ENCODE peak calls at places on chromosomes 16 and 17, in nine cellular contexts. One of them, this sample, is unnamed.

GRCh38 chr17:83162035-83162745 is 82.8 kb downstream of the METRNL start:
- DNase-seq in tibial nerve: no peak
- DNase-seq in HEK293T: no peak
- DNase-seq in CD14-positive monocyte: peak; percentile 37
- DNase-seq in midbrain: no peak
- DNase-seq in NCI-H69: no peak
- DNase-seq in effector memory CD8-positive, alpha-beta T cell: no peak
- DNase-seq in stimulated activated CD4-positive, alpha-beta T cell treated with anti-CD3 and anti-CD28 coated beads, Interleukin-4, amount 100 ng/mL, for 1 hour: no peak
- DNase-seq in prostate gland: no peak
- DNase-seq in this sample: no peak

GRCh38 chr17:56886288-56886721 is 27.5 kb downstream of the TRIM25 start:
- DNase-seq in tibial nerve: no peak
- DNase-seq in HEK293T: no peak
- DNase-seq in prostate gland: no peak
- DNase-seq in CD14-positive monocyte: no peak
- DNase-seq in effector memory CD8-positive, alpha-beta T cell: no peak
- DNase-seq in stimulated activated CD4-positive, alpha-beta T cell treated with anti-CD3 and anti-CD28 coated beads, Interleukin-4, amount 100 ng/mL, for 1 hour: no peak
- DNase-seq in NCI-H69: no peak
- DNase-seq in midbrain: no peak
- DNase-seq in this sample: no peak

GRCh38 chr16:82694239-82694874 is 67.6 kb downstream of the CDH13 start:
- DNase-seq in effector memory CD8-positive, alpha-beta T cell: no peak
- DNase-seq in NCI-H69: no peak
- DNase-seq in stimulated activated CD4-positive, alpha-beta T cell treated with anti-CD3 and anti-CD28 coated beads, Interleukin-4, amount 100 ng/mL, for 1 hour: no peak
- DNase-seq in CD14-positive monocyte: no peak
- DNase-seq in prostate gland: no peak
- DNase-seq in tibial nerve: no peak
- DNase-seq in midbrain: no peak
- DNase-seq in HEK293T: no peak
- DNase-seq in this sample: no peak

GRCh38 chr17:79581306-79581932 is 29.4 kb downstream of the RBFOX3 start:
- DNase-seq in tibial nerve: no peak
- DNase-seq in midbrain: no peak
- DNase-seq in HEK293T: no peak
- DNase-seq in NCI-H69: peak; percentile 15
- DNase-seq in stimulated activated CD4-positive, alpha-beta T cell treated with anti-CD3 and anti-CD28 coated beads, Interleukin-4, amount 100 ng/mL, for 1 hour: no peak
- DNase-seq in prostate gland: no peak
- DNase-seq in CD14-positive monocyte: no peak
- DNase-seq in effector memory CD8-positive, alpha-beta T cell: no peak
- DNase-seq in this sample: no peak

GRCh38 chr17:57985675-57985974 is 2.4 kb downstream of the VEZF1 start:
- DNase-seq in NCI-H69: peak; percentile 78
- DNase-seq in effector memory CD8-positive, alpha-beta T cell: no peak
- DNase-seq in tibial nerve: no peak
- DNase-seq in CD14-positive monocyte: no peak
- DNase-seq in HEK293T: no peak
- DNase-seq in midbrain: no peak
- DNase-seq in prostate gland: no peak
- DNase-seq in stimulated activated CD4-positive, alpha-beta T cell treated with anti-CD3 and anti-CD28 coated beads, Interleukin-4, amount 100 ng/mL, for 1 hour: no peak
- DNase-seq in this sample: no peak

GRCh38 chr17:74833501-74834361 is 26.0 kb downstream of the GRIN2C start:
- DNase-seq in NCI-H69: peak; percentile 71
- DNase-seq in CD14-positive monocyte: peak; percentile 67
- DNase-seq in effector memory CD8-positive, alpha-beta T cell: no peak
- DNase-seq in stimulated activated CD4-positive, alpha-beta T cell treated with anti-CD3 and anti-CD28 coated beads, Interleukin-4, amount 100 ng/mL, for 1 hour: no peak
- DNase-seq in tibial nerve: no peak
- DNase-seq in midbrain: no peak
- DNase-seq in HEK293T: no peak
- DNase-seq in prostate gland: no peak
- DNase-seq in this sample: peak; percentile 76

GRCh38 chr16:28846080-28846932 is at the start of gene TUFM:
- DNase-seq in prostate gland: peak; percentile 97
- DNase-seq in NCI-H69: peak; percentile 99
- DNase-seq in tibial nerve: peak; percentile 93
- DNase-seq in CD14-positive monocyte: peak; percentile 97
- DNase-seq in stimulated activated CD4-positive, alpha-beta T cell treated with anti-CD3 and anti-CD28 coated beads, Interleukin-4, amount 100 ng/mL, for 1 hour: peak; percentile 98
- DNase-seq in effector memory CD8-positive, alpha-beta T cell: peak; percentile 97
- DNase-seq in midbrain: peak; percentile 99
- DNase-seq in HEK293T: peak; percentile 96
- DNase-seq in this sample: peak; percentile 97

GRCh38 chr17:31907342-31907975 is 6.0 kb upstream of the UTP6 start:
- DNase-seq in NCI-H69: peak; percentile 52
- DNase-seq in midbrain: no peak
- DNase-seq in effector memory CD8-positive, alpha-beta T cell: no peak
- DNase-seq in tibial nerve: no peak
- DNase-seq in stimulated activated CD4-positive, alpha-beta T cell treated with anti-CD3 and anti-CD28 coated beads, Interleukin-4, amount 100 ng/mL, for 1 hour: no peak
- DNase-seq in HEK293T: no peak
- DNase-seq in CD14-positive monocyte: no peak
- DNase-seq in prostate gland: peak; percentile 50
- DNase-seq in this sample: no peak

GRCh38 chr17:80381416-80381923 is 33.5 kb upstream of the ENDOV start:
- DNase-seq in NCI-H69: no peak
- DNase-seq in midbrain: no peak
- DNase-seq in prostate gland: no peak
- DNase-seq in HEK293T: no peak
- DNase-seq in effector memory CD8-positive, alpha-beta T cell: no peak
- DNase-seq in CD14-positive monocyte: no peak
- DNase-seq in tibial nerve: no peak
- DNase-seq in stimulated activated CD4-positive, alpha-beta T cell treated with anti-CD3 and anti-CD28 coated beads, Interleukin-4, amount 100 ng/mL, for 1 hour: no peak
- DNase-seq in this sample: no peak

GRCh38 chr17:226773-227580 is 45.5 kb upstream of the DOC2B start:
- DNase-seq in CD14-positive monocyte: peak; percentile 45
- DNase-seq in effector memory CD8-positive, alpha-beta T cell: no peak
- DNase-seq in HEK293T: no peak
- DNase-seq in tibial nerve: no peak
- DNase-seq in NCI-H69: no peak
- DNase-seq in prostate gland: no peak
- DNase-seq in midbrain: peak; percentile 22
- DNase-seq in stimulated activated CD4-positive, alpha-beta T cell treated with anti-CD3 and anti-CD28 coated beads, Interleukin-4, amount 100 ng/mL, for 1 hour: no peak
- DNase-seq in this sample: no peak

GRCh38 chr16:13559624-13560023 is 360.3 kb upstream of the ERCC4 start:
- DNase-seq in stimulated activated CD4-positive, alpha-beta T cell treated with anti-CD3 and anti-CD28 coated beads, Interleukin-4, amount 100 ng/mL, for 1 hour: no peak
- DNase-seq in tibial nerve: no peak
- DNase-seq in prostate gland: no peak
- DNase-seq in effector memory CD8-positive, alpha-beta T cell: no peak
- DNase-seq in NCI-H69: no peak
- DNase-seq in HEK293T: no peak
- DNase-seq in CD14-positive monocyte: no peak
- DNase-seq in midbrain: no peak
- DNase-seq in this sample: no peak

GRCh38 chr17:58986005-58986404 is 120.7 kb downstream of the TRIM37 start:
- DNase-seq in CD14-positive monocyte: no peak
- DNase-seq in NCI-H69: no peak
- DNase-seq in HEK293T: no peak
- DNase-seq in midbrain: no peak
- DNase-seq in effector memory CD8-positive, alpha-beta T cell: no peak
- DNase-seq in prostate gland: no peak
- DNase-seq in stimulated activated CD4-positive, alpha-beta T cell treated with anti-CD3 and anti-CD28 coated beads, Interleukin-4, amount 100 ng/mL, for 1 hour: no peak
- DNase-seq in tibial nerve: no peak
- DNase-seq in this sample: no peak

GRCh38 chr16:12801511-12802042 is 2.1 kb downstream of the CPPED1 start:
- DNase-seq in HEK293T: no peak
- DNase-seq in stimulated activated CD4-positive, alpha-beta T cell treated with anti-CD3 and anti-CD28 coated beads, Interleukin-4, amount 100 ng/mL, for 1 hour: no peak
- DNase-seq in NCI-H69: no peak
- DNase-seq in tibial nerve: no peak
- DNase-seq in prostate gland: no peak
- DNase-seq in midbrain: no peak
- DNase-seq in CD14-positive monocyte: peak; percentile 64
- DNase-seq in effector memory CD8-positive, alpha-beta T cell: no peak
- DNase-seq in this sample: no peak

GRCh38 chr17:17134051-17134951 is 71.8 kb downstream of the PLD6 start:
- DNase-seq in NCI-H69: no peak
- DNase-seq in CD14-positive monocyte: no peak
- DNase-seq in stimulated activated CD4-positive, alpha-beta T cell treated with anti-CD3 and anti-CD28 coated beads, Interleukin-4, amount 100 ng/mL, for 1 hour: no peak
- DNase-seq in effector memory CD8-positive, alpha-beta T cell: no peak
- DNase-seq in midbrain: no peak
- DNase-seq in prostate gland: no peak
- DNase-seq in tibial nerve: no peak
- DNase-seq in HEK293T: no peak
- DNase-seq in this sample: no peak

GRCh38 chr17:64202683-64203430 is 60.2 kb downstream of the TEX2 start:
- DNase-seq in NCI-H69: no peak
- DNase-seq in stimulated activated CD4-positive, alpha-beta T cell treated with anti-CD3 and anti-CD28 coated beads, Interleukin-4, amount 100 ng/mL, for 1 hour: no peak
- DNase-seq in midbrain: peak; percentile 83
- DNase-seq in HEK293T: no peak
- DNase-seq in tibial nerve: no peak
- DNase-seq in prostate gland: no peak
- DNase-seq in CD14-positive monocyte: no peak
- DNase-seq in effector memory CD8-positive, alpha-beta T cell: no peak
- DNase-seq in this sample: no peak

This sample was measured in nephron progenitor cell.